ENCODE peak calls at places on chromosomes 11 and 22, in nine cellular contexts. C is Calu3, N is endothelial cell, D is AG04450, F is OCI-LY7, V is kidney epithelial cell, H is GM13977, A is neural crest cell, E is pancreas. M is an unnamed sample.

GRCh38 chr11:64675417-64676252 is 47.4 kb downstream of the NRXN2 start:
- DNase-seq in C (no peak), N (no peak), D (no peak), F (no peak), V (peak; percentile 23), H (no peak), A (no peak), E (no peak), M (no peak)

GRCh38 chr11:61482513-61482912 is 26.0 kb upstream of the LRRC10B start:
- DNase-seq in C (peak; percentile 57), N (peak; percentile 86), D (no peak), F (peak; percentile 15), V (no peak), H (no peak), A (peak; percentile 67), E (no peak), M (no peak)

GRCh38 chr11:95788921-95789505 is 569 bp downstream of the FAM76B start:
- DNase-seq in C (peak; percentile 25), N (peak; percentile 59), D (no peak), F (peak; percentile 63), V (no peak), H (peak; percentile 19), A (peak; percentile 38), E (no peak), M (no peak)

GRCh38 chr11:121112498-121113455 is 11.7 kb downstream of the TECTA start:
- DNase-seq in C (peak; percentile 42), N (peak; percentile 60), D (peak; percentile 54), F (peak; percentile 41), V (no peak), H (peak; percentile 73), A (peak; percentile 24), E (peak; percentile 29), M (no peak)

GRCh38 chr22:29695129-29695926 is 24.5 kb upstream of the CABP7 start:
- DNase-seq in C (no peak), N (no peak), D (no peak), F (no peak), V (no peak), H (no peak), A (no peak), E (no peak), M (no peak)

GRCh38 chr11:6566704-6567370 is 36.6 kb downstream of the RRP8 start:
- DNase-seq in C (no peak), N (no peak), D (no peak), F (no peak), V (no peak), H (peak; percentile 7), A (no peak), E (no peak), M (no peak)

GRCh38 chr11:70212227-70212811 is 9.2 kb downstream of the FADD start:
- DNase-seq in C (peak; percentile 37), N (no peak), D (no peak), F (no peak), V (no peak), H (no peak), A (no peak), E (no peak), M (no peak)

GRCh38 chr22:36332623-36333331 is 55.0 kb downstream of the MYH9 start:
- DNase-seq in C (peak; percentile 89), N (peak; percentile 18), D (no peak), F (peak; percentile 36), V (no peak), H (peak; percentile 79), A (no peak), E (no peak), M (no peak)

GRCh38 chr11:7516488-7516887 is 2.7 kb downstream of the PPFIBP2 start:
- DNase-seq in C (no peak), N (no peak), D (no peak), F (peak; percentile 90), V (no peak), H (no peak), A (no peak), E (no peak), M (no peak)

GRCh38 chr11:112620621-112621394 is 340.4 kb upstream of the NCAM1 start:
- DNase-seq in C (peak; percentile 60), N (no peak), D (no peak), F (no peak), V (peak; percentile 5), H (no peak), A (no peak), E (no peak), M (no peak)

GRCh38 chr22:17786435-17787158 is 12.3 kb upstream of the BID start:
- DNase-seq in C (no peak), N (peak; percentile 57), D (no peak), F (peak; percentile 47), V (no peak), H (no peak), A (peak; percentile 40), E (no peak), M (no peak)

GRCh38 chr11:10488121-10488580 is 33.1 kb downstream of the AMPD3 start:
- DNase-seq in C (peak; percentile 64), N (no peak), D (no peak), F (peak; percentile 23), V (peak; percentile 38), H (no peak), A (no peak), E (no peak), M (no peak)

GRCh38 chr22:35173655-35174054 is 83.6 kb upstream of the HMGXB4 start:
- DNase-seq in C (no peak), N (no peak), D (no peak), F (no peak), V (no peak), H (no peak), A (no peak), E (no peak), M (no peak)

GRCh38 chr11:65034423-65034822 is 6.6 kb upstream of the SAC3D1 start:
- DNase-seq in C (no peak), N (no peak), D (no peak), F (no peak), V (no peak), H (no peak), A (no peak), E (no peak), M (no peak)

GRCh38 chr11:127524618-127525017 is 524.0 kb upstream of the KIRREL3 start:
- DNase-seq in C (no peak), N (no peak), D (no peak), F (no peak), V (no peak), H (no peak), A (no peak), E (peak; percentile 15), M (no peak)

GRCh38 chr11:112961146-112961668 is at the start of gene NCAM1:
- DNase-seq in C (peak; percentile 65), N (peak; percentile 94), D (no peak), F (peak; percentile 10), V (no peak), H (peak; percentile 28), A (peak; percentile 94), E (peak; percentile 36), M (no peak)

GRCh38 chr11:363948-364761 is 5.1 kb upstream of the B4GALNT4 start:
- DNase-seq in C (peak; percentile 75), N (no peak), D (no peak), F (peak; percentile 74), V (no peak), H (peak; percentile 70), A (no peak), E (peak; percentile 55), M (no peak)

GRCh38 chr11:18270102-18270501 is 4.0 kb downstream of the SAA1 start:
- DNase-seq in C (no peak), N (no peak), D (no peak), F (peak; percentile 26), V (no peak), H (no peak), A (no peak), E (no peak), M (no peak)
- TF ChIP-seq CTCF in C (no peak), N (no peak), D (no peak), F (peak; percentile 39), V (no peak), H (no peak), A (no peak), E (no peak), M (no peak)

GRCh38 chr22:40651563-40652501 is 15.3 kb upstream of the MRTFA start:
- DNase-seq in C (peak; percentile 93), N (no peak), D (peak; percentile 98), F (peak; percentile 93), V (peak; percentile 98), H (peak; percentile 62), A (peak; percentile 80), E (peak; percentile 82), M (peak; percentile 98)
- TF ChIP-seq CTCF in C (no peak), N (no peak), D (peak; percentile 14), F (no peak), V (no peak), H (no peak), A (no peak), E (no peak), M (no peak)

GRCh38 chr22:24072361-24072760 is 61.3 kb downstream of the CABIN1 start:
- DNase-seq in C (no peak), N (no peak), D (no peak), F (no peak), V (no peak), H (no peak), A (no peak), E (no peak), M (no peak)
- TF ChIP-seq CTCF in C (no peak), N (no peak), D (no peak), F (no peak), V (no peak), H (no peak), A (no peak), E (no peak), M (no peak)

GRCh38 chr22:37930952-37931440 is 22.4 kb downstream of the C22orf23 start:
- DNase-seq in C (no peak), N (no peak), D (no peak), F (no peak), V (no peak), H (no peak), A (no peak), E (no peak), M (no peak)
- TF ChIP-seq CTCF in C (peak; percentile 0), N (no peak), D (peak; percentile 22), F (peak; percentile 35), V (no peak), H (no peak), A (no peak), E (no peak), M (no peak)